ENCODE peak calls at places on chromosomes 5 and 9, in nine cellular contexts. J is HCT116; A is endothelial cell of umbilical vein; P is stomach; H is lower lobe of right lung; R is right lobe of liver; U is small intestine; C is neuronal stem cell; Z is CD4-positive, CD25-positive, alpha-beta regulatory T cell. Y is an unnamed sample.

GRCh38 chr5:176816043-176816745 is 5.8 kb downstream of the UNC5A start:
- DNase-seq in H (no peak), J (no peak), R (no peak), A (no peak), C (no peak), U (peak), P (no peak), Z (no peak), Y (no peak)

GRCh38 chr5:1366514-1366913 is 21.6 kb upstream of the CLPTM1L start:
- DNase-seq in P (no peak), J (no peak), R (no peak), H (no peak), A (no peak), Z (no peak), C (no peak), U (no peak), Y (no peak)

GRCh38 chr5:65916636-65917035 is 9.7 kb upstream of the ERBIN start:
- DNase-seq in R (no peak), A (no peak), J (no peak), C (no peak), Z (no peak), P (no peak), H (no peak), U (no peak), Y (no peak)

GRCh38 chr9:94270009-94270408 is 10.9 kb downstream of the ZNF169 start:
- DNase-seq in R (no peak), Z (no peak), H (no peak), A (no peak), P (no peak), J (no peak), C (no peak), U (no peak), Y (no peak)

GRCh38 chr9:13810510-13810909 is 503.4 kb downstream of the NFIB start:
- DNase-seq in J (no peak), P (no peak), Z (no peak), C (no peak), U (no peak), A (no peak), R (no peak), H (peak), Y (no peak)

GRCh38 chr9:18893491-18893890 is 139.5 kb downstream of the SAXO1 start:
- DNase-seq in R (no peak), P (no peak), Z (no peak), A (no peak), C (no peak), H (no peak), U (no peak), J (no peak), Y (no peak)

GRCh38 chr5:95148453-95148852 is 136.4 kb downstream of the MCTP1 start:
- DNase-seq in H (no peak), J (no peak), R (no peak), U (no peak), P (no peak), Z (no peak), A (no peak), C (no peak), Y (no peak)

GRCh38 chr5:134451618-134452505 is 40.2 kb upstream of the CDKN2AIPNL start:
- DNase-seq in J (no peak), A (peak), Z (no peak), P (peak), C (no peak), R (no peak), H (no peak), U (peak), Y (no peak)

GRCh38 chr5:124301850-124302249 is 444.6 kb downstream of the ZNF608 start:
- DNase-seq in R (no peak), C (no peak), H (no peak), J (no peak), U (no peak), P (no peak), Z (no peak), A (no peak), Y (no peak)

GRCh38 chr5:170612256-170612656 is 108.4 kb downstream of the KCNIP1 start:
- DNase-seq in J (no peak), A (no peak), P (no peak), R (no peak), C (no peak), Z (no peak), H (no peak), U (no peak), Y (no peak)

GRCh38 chr5:127358274-127358673 is 67.7 kb downstream of the MEGF10 start:
- DNase-seq in A (peak), P (no peak), H (no peak), U (no peak), R (no peak), Z (no peak), C (no peak), J (no peak), Y (no peak)

GRCh38 chr5:80705801-80706200 is 51.0 kb upstream of the DHFR start:
- DNase-seq in H (no peak), U (no peak), A (no peak), R (no peak), Z (no peak), P (no peak), J (no peak), C (no peak), Y (no peak)

GRCh38 chr5:145943674-145944121 is 7.3 kb downstream of the SH3RF2 start:
- DNase-seq in R (peak), C (no peak), H (peak), A (no peak), P (peak), Z (no peak), J (peak), U (peak), Y (no peak)

GRCh38 chr9:20405086-20405485 is 217.2 kb downstream of the MLLT3 start:
- DNase-seq in H (no peak), P (no peak), Z (no peak), A (no peak), J (no peak), R (no peak), C (no peak), U (no peak), Y (no peak)

GRCh38 chr9:87711857-87712800 is 13.8 kb upstream of the CTSL start:
- DNase-seq in P (no peak), R (no peak), C (no peak), J (no peak), H (no peak), U (no peak), Z (no peak), A (peak), Y (no peak)

GRCh38 chr5:129506092-129506491 is 46.0 kb downstream of the ADAMTS19 start:
- DNase-seq in R (no peak), A (no peak), J (no peak), H (no peak), Z (no peak), U (no peak), C (no peak), P (no peak), Y (no peak)

GRCh38 chr9:124551472-124552339 is 44.5 kb upstream of the NR5A1 start:
- DNase-seq in Z (peak), J (peak), P (peak), U (peak), R (peak), H (peak), C (peak), A (peak), Y (peak)

GRCh38 chr5:135097390-135097789 is 63.4 kb upstream of the PITX1 start:
- DNase-seq in P (no peak), Z (no peak), U (no peak), J (no peak), H (no peak), A (no peak), R (no peak), C (no peak), Y (no peak)

GRCh38 chr5:74810915-74811314 is 43.9 kb downstream of the NSA2 start:
- DNase-seq in P (no peak), Z (no peak), J (no peak), R (no peak), C (no peak), A (no peak), U (no peak), H (no peak), Y (no peak)

GRCh38 chr9:84617415-84617814 is 52.1 kb upstream of the NTRK2 start:
- DNase-seq in U (no peak), J (no peak), H (no peak), C (no peak), P (no peak), Z (no peak), A (no peak), R (no peak), Y (no peak)

GRCh38 chr5:110727025-110727314 is 499 bp upstream of the TMEM232 start:
- DNase-seq in Z (no peak), H (no peak), C (no peak), R (no peak), U (peak), J (no peak), A (no peak), P (no peak), Y (no peak)

GRCh38 chr5:68192679-68193060 is 22.9 kb upstream of the PIK3R1 start:
- DNase-seq in J (no peak), R (no peak), A (no peak), C (no peak), Z (no peak), P (no peak), H (no peak), U (no peak), Y (no peak)

GRCh38 chr5:122877518-122877917 is 32.1 kb downstream of the SNX24 start:
- DNase-seq in C (no peak), Z (no peak), H (no peak), A (no peak), R (no peak), J (no peak), U (no peak), P (no peak), Y (no peak)

GRCh38 chr5:139167533-139167932 is 30.6 kb downstream of the SIL1 start:
- DNase-seq in Z (no peak), C (no peak), J (no peak), H (no peak), U (no peak), R (no peak), A (no peak), P (no peak), Y (no peak)

GRCh38 chr5:39016587-39017275 is 57.5 kb downstream of the RICTOR start:
- DNase-seq in A (no peak), C (no peak), Z (peak), H (no peak), U (no peak), J (no peak), R (no peak), P (no peak), Y (no peak)

GRCh38 chr5:175472378-175472777 is 6.0 kb upstream of the SFXN1 start:
- DNase-seq in A (no peak), U (no peak), J (no peak), Z (no peak), R (no peak), P (no peak), C (no peak), H (no peak), Y (no peak)

GRCh38 chr5:15959560-15960164 is 219.9 kb downstream of the MARCHF11 start:
- DNase-seq in J (no peak), H (no peak), Z (no peak), P (no peak), U (no peak), A (no peak), C (no peak), R (no peak), Y (no peak)

GRCh38 chr9:124273428-124274153 is 15.8 kb downstream of the NEK6 start:
- DNase-seq in Z (no peak), C (no peak), H (no peak), A (no peak), U (no peak), J (no peak), R (no peak), P (no peak), Y (no peak)

GRCh38 chr5:160197341-160198147 is 31.8 kb upstream of the FABP6 start:
- DNase-seq in A (peak), U (no peak), R (no peak), C (no peak), J (no peak), Z (no peak), H (no peak), P (no peak), Y (no peak)

GRCh38 chr9:694499-695154 is 146.9 kb upstream of the DMRT1 start:
- DNase-seq in U (no peak), P (no peak), R (no peak), C (no peak), Z (no peak), H (no peak), A (peak), J (no peak), Y (no peak)

GRCh38 chr5:1318659-1319251 is 23.9 kb upstream of the TERT start:
- DNase-seq in A (no peak), P (no peak), J (no peak), U (no peak), R (no peak), Z (no peak), C (no peak), H (peak), Y (peak)

GRCh38 chr5:10576121-10576789 is 12.4 kb downstream of the ANKRD33B start:
- DNase-seq in J (no peak), A (no peak), H (no peak), U (no peak), P (no peak), R (peak), C (no peak), Z (no peak), Y (no peak)
- H3K27ac ChIP-seq in J (no peak), A (no peak), H (no peak), U (no peak), P (no peak), R (peak), C (no peak), Z (no peak), Y (no peak)

DNA sequence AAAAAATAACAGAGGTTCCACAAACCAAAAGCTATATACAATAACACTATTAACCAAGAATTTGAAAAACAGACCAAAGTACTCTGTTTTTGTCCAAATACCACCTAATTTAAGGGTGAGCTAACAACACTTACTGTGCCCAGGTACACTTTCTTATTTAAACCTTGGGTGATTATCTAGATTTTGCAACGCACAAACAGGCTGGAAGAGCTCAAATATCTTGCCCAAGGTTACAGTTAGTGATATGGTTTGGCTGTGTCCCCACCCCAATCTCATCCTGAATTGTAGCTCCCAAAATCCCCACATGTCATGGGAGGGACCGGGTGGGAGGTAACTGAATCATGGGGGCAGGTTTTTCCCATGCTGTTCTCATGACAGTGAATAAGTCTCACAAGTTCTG is 58.9 kb downstream of the CDK5RAP2 start:
- DNase-seq in C (no peak), U (no peak), Z (no peak), H (no peak), R (no peak), J (no peak), P (no peak), A (no peak), Y (no peak)
- H3K4me3 ChIP-seq in C (no peak), U (no peak), Z (no peak), H (no peak), R (no peak), J (no peak), P (no peak), A (no peak), Y (no peak)

GRCh38 chr5:32712463-32713395 is 1.6 kb downstream of the NPR3 start:
- DNase-seq in H (no peak), Z (no peak), P (no peak), C (peak), A (no peak), J (no peak), U (no peak), R (no peak), Y (peak)
- H3K27ac ChIP-seq in H (peak), Z (no peak), P (no peak), C (no peak), A (no peak), J (no peak), U (no peak), R (no peak), Y (no peak)

GRCh38 chr9:70411141-70411929 is 3.1 kb downstream of the KLF9 start:
- DNase-seq in Z (peak), H (peak), P (peak), J (no peak), R (peak), C (no peak), A (peak), U (peak), Y (peak)

GRCh38 chr9:70408393-70409040 is 5.9 kb downstream of the KLF9 start:
- DNase-seq in J (no peak), A (no peak), R (no peak), C (no peak), U (no peak), H (no peak), Z (no peak), P (no peak), Y (no peak)

GRCh38 chr9:70410368-70410767 is 4.1 kb downstream of the KLF9 start:
- DNase-seq in A (peak), H (no peak), C (no peak), R (no peak), J (no peak), U (peak), Z (peak), P (no peak), Y (no peak)

GRCh38 chr9:70409280-70409679 is 5.2 kb downstream of the KLF9 start:
- DNase-seq in P (no peak), R (no peak), C (no peak), H (no peak), Z (no peak), J (no peak), A (no peak), U (no peak), Y (no peak)

GRCh38 chr9:70409800-70410199 is 4.7 kb downstream of the KLF9 start:
- DNase-seq in P (no peak), C (no peak), R (no peak), H (no peak), U (no peak), J (no peak), Z (no peak), A (no peak), Y (no peak)
- H3K4me3 ChIP-seq in P (peak), C (no peak), R (peak), H (peak), U (no peak), J (no peak), Z (peak), A (peak), Y (peak)

GRCh38 chr9:126379661-126380365 is 53.2 kb downstream of the MVB12B start:
- DNase-seq in A (no peak), C (no peak), R (peak), Z (no peak), U (no peak), H (no peak), J (no peak), P (no peak), Y (no peak)
- H3K27ac ChIP-seq in A (no peak), C (peak), R (no peak), Z (no peak), U (no peak), H (no peak), J (no peak), P (no peak), Y (no peak)

DNA sequence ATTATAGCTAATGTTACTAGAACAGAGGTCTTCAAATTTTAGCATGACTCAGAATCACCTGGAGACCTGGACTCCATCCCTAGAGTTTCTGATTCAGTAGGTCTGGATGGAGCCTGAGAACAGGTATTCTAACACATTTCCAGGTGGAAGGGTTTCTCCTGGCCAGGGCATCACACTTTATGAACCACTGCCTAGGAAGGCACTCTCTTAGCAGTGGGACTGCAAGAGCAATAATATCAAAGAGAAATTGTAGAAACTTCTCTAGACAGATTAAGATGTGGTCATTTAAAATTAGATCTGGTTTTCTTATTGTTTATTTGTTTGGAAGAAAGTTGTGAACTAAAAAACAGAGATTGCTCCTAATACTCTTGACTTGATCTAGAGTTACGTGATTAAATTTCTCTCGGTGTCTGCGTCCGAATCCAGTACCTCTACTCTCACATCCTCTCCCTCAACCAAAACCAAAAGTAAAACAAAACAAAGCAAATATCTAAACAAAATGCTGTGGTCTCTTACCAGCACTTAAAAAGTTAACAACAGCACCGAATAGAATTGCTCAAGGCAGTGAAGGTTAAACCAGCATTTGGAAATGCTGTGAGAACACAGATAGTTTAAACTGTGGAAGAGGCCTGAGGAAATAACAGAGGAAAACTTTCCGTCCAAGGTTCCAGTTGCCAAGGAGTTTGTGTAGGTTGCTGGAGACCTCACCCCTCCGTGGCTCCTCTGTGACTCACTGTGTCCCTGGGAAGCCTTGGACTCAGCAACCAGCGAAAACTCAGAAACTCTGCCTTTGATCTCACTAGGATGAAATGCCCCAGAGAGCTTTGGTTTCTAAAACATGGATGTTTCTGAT is 193.4 kb downstream of the ARRDC3 start:
- DNase-seq in A (peak), C (no peak), Z (peak), R (no peak), J (peak), P (no peak), U (peak), H (no peak), Y (no peak)
- H3K4me3 ChIP-seq in A (no peak), C (no peak), Z (no peak), R (no peak), J (peak), P (no peak), U (no peak), H (peak), Y (no peak)

GRCh38 chr9:137201205-137201868 is 796 bp upstream of the TPRN start:
- DNase-seq in P (no peak), H (no peak), U (no peak), J (no peak), Z (no peak), R (no peak), A (no peak), C (no peak), Y (no peak)
- H3K27ac ChIP-seq in P (peak), H (peak), U (peak), J (peak), Z (peak), R (peak), A (no peak), C (peak), Y (peak)

Y was measured in upper lobe of left lung.